ENCODE peak calls at places on chromosome 17, in four cellular contexts. O is HCT116, Z is K562, U is HepG2. W is an unnamed sample.

GRCh38 chr17:30238387-30239088 is 3.0 kb upstream of the SLC6A4 start:
- DNase-seq in O (no peak), Z (no peak), U (no peak), W (no peak)

GRCh38 chr17:2453865-2454264 is 53.0 kb upstream of the MNT start:
- DNase-seq in O (no peak), Z (no peak), U (no peak), W (no peak)

GRCh38 chr17:12320286-12320685 is 299.6 kb downstream of the MAP2K4 start:
- DNase-seq in O (no peak), Z (no peak), U (no peak), W (no peak)

GRCh38 chr17:55576237-55576998 is 65.2 kb upstream of the SMIM36 start:
- DNase-seq in O (peak), Z (peak), U (peak), W (no peak)

GRCh38 chr17:83064021-83064731 is 15.2 kb upstream of the METRNL start:
- DNase-seq in O (no peak), Z (no peak), U (no peak), W (no peak)

GRCh38 chr17:38608648-38609047 is 2.9 kb upstream of the SRCIN1 start:
- DNase-seq in O (no peak), Z (no peak), U (no peak), W (peak)

GRCh38 chr17:37513711-37514110 is 24.0 kb downstream of the DUSP14 start:
- DNase-seq in O (no peak), Z (no peak), U (no peak), W (no peak)

GRCh38 chr17:13931752-13932477 is 137.4 kb upstream of the COX10 start:
- DNase-seq in O (no peak), Z (no peak), U (no peak), W (no peak)

GRCh38 chr17:48637323-48638260 is 11.4 kb upstream of the HOXB9 start:
- DNase-seq in O (no peak), Z (no peak), U (no peak), W (no peak)

GRCh38 chr17:10549108-10549842 is at the start of gene MYH2:
- DNase-seq in O (no peak), Z (no peak), U (no peak), W (no peak)

GRCh38 chr17:38511126-38512108 is 83.2 kb downstream of the ARHGAP23 start:
- DNase-seq in O (no peak), Z (no peak), U (no peak), W (no peak)

GRCh38 chr17:8158267-8159031 is 4.3 kb downstream of the VAMP2 start:
- DNase-seq in O (peak), Z (peak), U (peak), W (peak)

GRCh38 chr17:72404872-72405271 is 284.1 kb downstream of the SOX9 start:
- DNase-seq in O (no peak), Z (no peak), U (no peak), W (no peak)

GRCh38 chr17:66522591-66523272 is 220.3 kb downstream of the PRKCA start:
- DNase-seq in O (no peak), Z (no peak), U (no peak), W (no peak)

GRCh38 chr17:28643979-28644781 is 778 bp downstream of the BLTP2 start:
- DNase-seq in O (peak), Z (peak), U (peak), W (peak)

GRCh38 chr17:10318540-10318939 is 54.3 kb downstream of the MYH13 start:
- DNase-seq in O (no peak), Z (no peak), U (no peak), W (peak)

GRCh38 chr17:9330903-9331272 is 244.7 kb downstream of the STX8 start:
- DNase-seq in O (no peak), Z (no peak), U (no peak), W (no peak)

GRCh38 chr17:73611630-73612029 is 32.6 kb downstream of the SDK2 start:
- DNase-seq in O (no peak), Z (no peak), U (no peak), W (no peak)

GRCh38 chr17:7656958-7657715 is 6.4 kb downstream of the ATP1B2 start:
- DNase-seq in O (no peak), Z (peak), U (no peak), W (no peak)

GRCh38 chr17:16920628-16921020 is 51.3 kb downstream of the TNFRSF13B start:
- DNase-seq in O (no peak), Z (no peak), U (no peak), W (no peak)

GRCh38 chr17:9367186-9367585 is 208.4 kb downstream of the STX8 start:
- DNase-seq in O (no peak), Z (no peak), U (no peak), W (no peak)

GRCh38 chr17:59753522-59754467 is 46.3 kb downstream of the VMP1 start:
- DNase-seq in O (peak), Z (peak), U (peak), W (peak)

GRCh38 chr17:17950347-17950746 is 21.9 kb downstream of the TOM1L2 start:
- DNase-seq in O (no peak), Z (no peak), U (no peak), W (no peak)

DNA sequence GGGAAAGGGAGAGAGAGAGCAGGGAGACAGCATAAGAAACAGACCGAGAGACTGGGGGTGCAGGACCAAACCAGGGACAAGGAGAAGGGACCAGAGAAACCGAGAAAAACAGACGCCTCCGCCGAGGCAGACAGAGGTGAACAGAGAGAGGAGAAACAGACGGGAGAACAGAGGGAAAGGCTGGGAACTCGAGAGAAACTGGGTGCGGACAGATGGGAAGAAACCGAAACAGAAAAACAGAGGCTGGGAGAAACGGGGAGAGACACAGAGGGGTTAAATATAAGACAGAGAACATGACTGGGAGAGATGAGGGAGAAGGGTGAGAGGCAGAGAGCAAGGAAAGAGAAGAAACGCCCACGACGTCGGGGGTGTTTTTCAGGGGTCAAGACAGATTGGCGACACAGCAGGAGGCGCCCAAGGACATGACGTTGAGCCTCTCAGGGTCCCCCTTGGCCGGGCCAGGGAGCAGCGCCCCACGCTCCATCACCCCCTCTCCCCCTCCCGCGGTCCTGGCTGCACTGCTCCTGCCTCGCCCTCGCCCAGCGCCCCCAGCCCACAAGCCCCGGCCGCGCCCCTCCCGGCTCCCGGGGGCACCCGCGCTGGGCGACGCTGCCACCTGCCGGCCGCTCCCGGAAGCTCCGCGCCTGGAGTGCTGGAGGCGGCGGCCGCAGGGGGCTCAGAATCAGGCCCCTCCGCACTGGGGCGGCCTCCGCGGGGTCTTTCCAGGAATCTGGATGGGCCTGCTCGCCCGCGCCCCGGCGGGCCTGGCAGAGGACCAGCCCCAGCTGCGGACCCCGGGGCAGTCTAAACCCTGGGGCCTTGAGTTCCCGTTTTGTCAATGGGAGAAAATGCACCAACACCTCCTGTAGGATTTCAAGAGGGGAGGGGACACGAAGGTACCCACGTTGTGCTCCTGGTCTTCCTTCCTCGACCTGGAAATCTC is 1.3 kb upstream of the TMEM92 start:
- DNase-seq in O (no peak), Z (peak), U (no peak), W (peak)
- TF ChIP-seq JUND in O (no peak), Z (no peak), U (no peak), W (no peak)

GRCh38 chr17:4800462-4801185 is 1.5 kb downstream of the C17orf114 start:
- DNase-seq in O (no peak), Z (peak), U (no peak), W (no peak)

GRCh38 chr17:4795168-4795567 is 796 bp upstream of the PSMB6 start:
- DNase-seq in O (no peak), Z (no peak), U (no peak), W (no peak)

GRCh38 chr17:4790705-4791088 is 1.9 kb downstream of the GLTPD2 start:
- DNase-seq in O (no peak), Z (no peak), U (no peak), W (no peak)

GRCh38 chr17:4802228-4802627 is at the start of gene C17orf114:
- DNase-seq in O (no peak), Z (no peak), U (no peak), W (no peak)

DNA sequence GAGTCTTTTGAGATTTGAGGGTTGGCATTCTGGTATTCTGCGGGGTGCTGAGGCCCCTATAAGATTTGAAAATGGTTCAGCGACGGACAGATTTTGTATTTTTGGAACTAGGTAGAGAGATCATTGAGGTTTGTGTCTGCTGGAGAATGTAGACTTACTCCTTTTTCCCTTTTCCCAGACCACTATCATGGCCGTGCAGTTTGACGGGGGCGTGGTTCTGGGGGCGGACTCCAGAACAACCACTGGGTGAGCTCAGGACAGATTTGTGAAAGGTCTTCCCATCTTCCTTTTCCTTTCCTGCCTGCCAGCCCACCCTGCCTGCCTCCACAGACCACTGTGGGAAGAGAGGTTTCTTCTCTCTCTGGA is 569 bp downstream of the PSMB6 start:
- DNase-seq in O (no peak), Z (peak), U (peak), W (no peak)
- TF ChIP-seq JUND in O (no peak), Z (no peak), U (no peak), W (no peak)

GRCh38 chr17:61502292-61502691 is 50.1 kb downstream of the TBX4 start:
- DNase-seq in O (no peak), Z (no peak), U (no peak), W (no peak)

GRCh38 chr17:61505846-61506627 is 53.8 kb downstream of the TBX4 start:
- DNase-seq in O (no peak), Z (no peak), U (no peak), W (no peak)

GRCh38 chr17:61507667-61508066 is 55.4 kb downstream of the TBX4 start:
- DNase-seq in O (no peak), Z (no peak), U (no peak), W (no peak)

GRCh38 chr17:61503961-61504360 is 51.7 kb downstream of the TBX4 start:
- DNase-seq in O (no peak), Z (no peak), U (no peak), W (no peak)

DNA sequence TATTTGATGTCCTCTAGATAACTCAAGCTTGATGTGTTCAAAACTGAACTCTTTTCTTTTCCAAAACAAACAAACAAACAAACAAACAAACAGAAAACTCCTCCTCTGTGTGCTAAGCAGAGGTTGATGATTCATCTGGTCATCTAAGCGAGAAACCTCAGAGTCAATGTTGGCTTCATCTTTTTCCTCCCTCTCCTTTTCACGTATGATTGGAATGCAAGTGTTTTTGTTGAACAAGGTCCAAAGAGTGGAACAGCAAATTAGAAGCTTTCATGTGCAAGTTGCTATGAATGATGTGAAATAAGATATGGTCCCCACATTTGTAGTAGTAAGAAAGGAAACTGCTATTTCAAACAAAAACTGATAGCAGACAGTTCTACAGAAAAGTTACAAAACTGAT is 52.5 kb downstream of the TBX4 start:
- DNase-seq in O (no peak), Z (no peak), U (peak), W (no peak)
- TF ChIP-seq JUND in O (peak), Z (no peak), U (no peak), W (no peak)

DNA sequence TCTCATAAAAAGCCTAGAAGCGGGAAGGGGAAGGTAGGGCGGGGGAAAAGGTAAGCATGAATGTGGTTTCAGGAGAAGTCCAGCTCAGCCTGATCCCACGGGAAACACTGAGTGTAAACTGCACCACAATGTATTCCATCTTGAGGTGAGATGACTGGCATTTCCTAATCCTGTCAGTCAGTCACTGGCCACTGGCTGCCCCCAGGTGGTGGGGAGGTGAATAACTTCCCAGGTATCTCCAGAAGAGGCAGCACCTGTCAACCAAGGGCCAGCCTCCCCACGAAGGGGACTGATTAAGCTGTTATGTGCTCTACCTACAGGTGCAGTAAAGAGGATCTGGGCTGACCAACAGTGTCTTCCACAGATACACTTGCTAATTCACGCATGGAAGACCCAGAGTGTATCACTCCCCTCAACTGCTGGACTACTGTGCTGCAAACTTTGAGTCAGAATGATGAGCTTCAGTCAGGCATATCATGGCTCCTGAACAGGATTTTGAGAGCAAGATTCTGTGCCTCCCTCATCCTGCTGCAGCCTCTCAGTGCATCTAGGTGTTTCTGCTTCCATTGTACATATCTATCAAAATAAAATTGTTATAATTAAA is 108.5 kb upstream of the CCL2 start:
- DNase-seq in O (no peak), Z (peak), U (peak), W (peak)
- TF ChIP-seq JUND in O (no peak), Z (no peak), U (no peak), W (no peak)

GRCh38 chr17:21202512-21202911 is 11.4 kb downstream of the TMEM11 start:
- DNase-seq in O (no peak), Z (no peak), U (no peak), W (no peak)

GRCh38 chr17:21201874-21202273 is 12.1 kb downstream of the TMEM11 start:
- DNase-seq in O (no peak), Z (no peak), U (no peak), W (no peak)

GRCh38 chr17:21201302-21201602 is 12.7 kb downstream of the TMEM11 start:
- DNase-seq in O (no peak), Z (no peak), U (no peak), W (peak)

GRCh38 chr17:21208352-21208751 is 5.6 kb downstream of the TMEM11 start:
- DNase-seq in O (no peak), Z (no peak), U (no peak), W (no peak)

DNA sequence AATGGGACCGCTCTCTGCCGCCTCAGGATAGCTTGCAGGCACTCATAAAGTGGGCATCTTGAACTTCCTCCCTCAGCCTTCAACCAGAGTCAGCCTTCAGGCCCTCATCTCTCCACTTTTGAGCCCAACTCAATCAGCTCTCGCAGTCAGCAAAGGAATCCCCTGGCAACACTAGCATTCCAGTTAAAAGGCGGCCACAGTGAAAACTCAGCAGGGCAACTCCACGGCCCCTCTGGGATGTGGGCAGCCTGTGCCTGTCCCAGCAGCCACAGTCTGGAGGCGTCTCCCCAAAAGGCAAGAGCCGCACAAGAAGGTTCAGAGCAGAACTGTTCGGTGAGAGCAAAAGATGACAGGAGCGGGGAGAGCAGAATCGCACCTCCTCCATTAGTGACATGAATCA is 9.0 kb downstream of the TMEM11 start:
- DNase-seq in O (no peak), Z (no peak), U (no peak), W (no peak)
- TF ChIP-seq JUND in O (no peak), Z (no peak), U (no peak), W (no peak)

DNA sequence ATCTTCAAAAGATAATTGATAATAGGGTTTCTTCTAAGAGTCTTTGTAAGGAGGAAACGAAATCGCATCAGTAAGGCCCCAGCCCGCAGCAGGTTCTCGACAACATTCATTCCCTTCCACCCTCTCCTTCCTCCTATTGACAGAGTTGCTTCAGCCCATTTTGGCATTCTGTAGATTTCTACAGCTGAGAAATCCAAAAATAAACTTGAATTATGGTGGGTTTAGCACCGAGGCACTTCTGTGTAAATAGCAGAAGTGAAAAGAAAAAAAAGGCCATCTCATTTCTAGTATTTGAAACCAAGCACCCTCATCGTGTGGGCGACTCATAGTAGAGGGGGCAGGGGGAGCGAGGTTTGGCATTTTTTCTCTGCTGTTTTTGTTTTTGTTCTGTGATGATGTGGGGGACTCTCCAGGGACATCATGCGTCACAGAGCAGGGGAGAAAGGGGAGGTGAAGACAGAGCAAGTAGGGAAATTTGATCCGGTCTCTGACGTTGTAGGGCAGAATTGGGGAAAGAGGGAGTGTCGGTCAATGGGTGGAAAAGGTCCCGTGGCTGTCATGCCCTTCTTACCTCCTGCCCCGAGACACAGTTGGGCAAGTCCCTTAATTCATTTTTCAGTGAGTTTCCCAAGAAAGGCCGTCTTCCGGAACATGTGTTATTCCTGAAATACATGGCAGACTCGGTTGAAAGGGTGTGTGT is 33.8 kb upstream of the CCR7 start:
- DNase-seq in O (no peak), Z (no peak), U (no peak), W (no peak)
- TF ChIP-seq JUND in O (no peak), Z (no peak), U (no peak), W (no peak)

GRCh38 chr17:78748730-78749317 is 33.2 kb downstream of the CYTH1 start:
- DNase-seq in O (no peak), Z (peak), U (peak), W (no peak)
- TF ChIP-seq JUND in O (no peak), Z (peak), U (no peak), W (no peak)

GRCh38 chr17:58339775-58340622 is 11.4 kb upstream of the TSPOAP1 start:
- DNase-seq in O (no peak), Z (no peak), U (no peak), W (no peak)

GRCh38 chr17:58340623-58340876 is 11.5 kb downstream of the SUPT4H1 start:
- DNase-seq in O (no peak), Z (no peak), U (no peak), W (no peak)

GRCh38 chr17:58343131-58343530 is 8.9 kb downstream of the SUPT4H1 start:
- DNase-seq in O (no peak), Z (no peak), U (no peak), W (no peak)

GRCh38 chr17:58344047-58344790 is 7.8 kb downstream of the SUPT4H1 start:
- DNase-seq in O (no peak), Z (no peak), U (no peak), W (no peak)

DNA sequence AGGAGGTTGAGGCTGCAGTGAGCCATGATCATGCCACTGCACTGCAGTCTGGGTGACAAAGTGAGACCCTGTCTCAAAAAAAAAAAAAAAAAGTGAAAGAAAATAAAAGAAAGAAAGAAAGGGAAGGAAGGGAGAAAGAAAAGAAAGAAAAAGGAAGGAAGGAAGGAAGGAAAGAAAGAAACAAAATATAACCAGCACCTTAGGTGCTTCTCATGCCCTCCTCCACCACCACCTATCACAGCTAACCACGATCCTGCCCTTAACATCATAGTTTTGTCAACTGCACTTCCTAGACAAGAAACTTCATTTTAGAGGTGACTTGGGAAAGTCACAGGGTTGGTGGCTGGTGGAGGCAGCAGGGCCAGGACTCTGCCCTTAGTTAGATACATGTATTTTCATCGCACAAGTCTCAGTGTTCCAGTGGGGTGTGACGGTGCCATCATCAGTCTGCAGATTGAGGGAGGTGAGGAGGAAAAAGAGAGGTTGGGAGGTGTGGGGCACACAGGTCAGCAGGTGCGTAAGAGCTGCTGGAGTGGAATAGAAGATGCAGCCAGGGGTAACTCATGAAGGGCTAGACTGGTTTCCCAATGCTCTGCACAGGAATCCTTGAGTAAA is 10.0 kb downstream of the SUPT4H1 start:
- DNase-seq in O (no peak), Z (no peak), U (no peak), W (no peak)
- TF ChIP-seq JUND in O (no peak), Z (no peak), U (no peak), W (no peak)

GRCh38 chr17:40557531-40558299 is 7.6 kb downstream of the CCR7 start:
- DNase-seq in O (no peak), Z (no peak), U (no peak), W (no peak)
- TF ChIP-seq JUND in O (no peak), Z (no peak), U (no peak), W (no peak)

W was measured in T47D.